ENCODE peak calls at places on chromosome 5, in eight cellular contexts. S is gastrocnemius medialis, F is RWPE1, H is type B pancreatic cell, Q is chondrocyte, B is PC-3, M is sigmoid colon, R is Caco-2. C is an unnamed sample.

GRCh38 chr5:38569180-38569579 is 12.7 kb upstream of the LIFR start:
- DNase-seq in S (no peak), F (no peak), H (no peak), Q (no peak), B (no peak), M (no peak), R (no peak), C (no peak)

GRCh38 chr5:113330533-113331200 is 104.1 kb downstream of the TSSK1B start:
- DNase-seq in S (peak), F (peak), H (no peak), Q (no peak), B (peak), M (peak), R (peak), C (no peak)

GRCh38 chr5:109740329-109740728 is 50.6 kb downstream of the MAN2A1 start:
- DNase-seq in S (no peak), F (no peak), H (no peak), Q (no peak), B (peak), M (no peak), R (no peak), C (no peak)

GRCh38 chr5:112907166-112907611 is 14.8 kb downstream of the REEP5 start:
- DNase-seq in S (no peak), F (no peak), H (no peak), Q (no peak), B (no peak), M (no peak), R (no peak), C (peak)

GRCh38 chr5:159128070-159128507 is 28.4 kb upstream of the EBF1 start:
- DNase-seq in S (no peak), F (no peak), H (no peak), Q (no peak), B (no peak), M (no peak), R (no peak), C (no peak)

GRCh38 chr5:35902032-35902681 is 36.3 kb downstream of the CAPSL start:
- DNase-seq in S (no peak), F (no peak), H (no peak), Q (no peak), B (no peak), M (no peak), R (no peak), C (no peak)

GRCh38 chr5:44983006-44983405 is 174.3 kb downstream of the MRPS30 start:
- DNase-seq in S (no peak), F (no peak), H (no peak), Q (no peak), B (no peak), M (no peak), R (no peak), C (no peak)

GRCh38 chr5:50672663-50673062 is 6.2 kb downstream of the PARP8 start:
- DNase-seq in S (no peak), F (no peak), H (no peak), Q (no peak), B (no peak), M (no peak), R (no peak), C (no peak)

GRCh38 chr5:67530609-67531255 is 334.1 kb upstream of the CD180 start:
- DNase-seq in S (no peak), F (no peak), H (no peak), Q (no peak), B (no peak), M (no peak), R (no peak), C (no peak)

GRCh38 chr5:19859020-19859419 is 129.0 kb downstream of the CDH18 start:
- DNase-seq in S (no peak), F (no peak), H (no peak), Q (no peak), B (no peak), M (no peak), R (no peak), C (no peak)

GRCh38 chr5:148457183-148457620 is 73.4 kb downstream of the FBXO38 start:
- DNase-seq in S (no peak), F (peak), H (no peak), Q (no peak), B (peak), M (no peak), R (peak), C (no peak)

GRCh38 chr5:72109625-72110024 is 2.4 kb downstream of the MAP1B start:
- DNase-seq in S (no peak), F (no peak), H (no peak), Q (no peak), B (no peak), M (no peak), R (no peak), C (no peak)

GRCh38 chr5:13946111-13946510 is 1.6 kb upstream of the DNAH5 start:
- DNase-seq in S (no peak), F (no peak), H (no peak), Q (no peak), B (peak), M (no peak), R (no peak), C (no peak)

GRCh38 chr5:141636413-141637265 is at the start of the genes HDAC3 and RELL2:
- DNase-seq in S (peak), F (peak), H (peak), Q (peak), B (peak), M (peak), R (peak), C (peak)

GRCh38 chr5:141637266-141637692 is 482 bp downstream of the RELL2 start:
- DNase-seq in S (no peak), F (peak), H (peak), Q (no peak), B (no peak), M (no peak), R (no peak), C (no peak)

GRCh38 chr5:141638771-141639170 is 2.0 kb downstream of the RELL2 start:
- DNase-seq in S (no peak), F (no peak), H (no peak), Q (no peak), B (peak), M (no peak), R (no peak), C (no peak)

GRCh38 chr5:141639357-141640050 is 2.7 kb downstream of the RELL2 start:
- DNase-seq in S (no peak), F (no peak), H (peak), Q (no peak), B (no peak), M (no peak), R (no peak), C (no peak)

GRCh38 chr5:141637693-141638419 is 1.1 kb downstream of the RELL2 start:
- DNase-seq in S (peak), F (peak), H (peak), Q (no peak), B (no peak), M (peak), R (peak), C (no peak)
- TF ChIP-seq CTCF in S (peak), F (no peak), H (peak), Q (peak), B (no peak), M (peak), R (peak), C (peak)

GRCh38 chr5:78224358-78224757 is 70.1 kb downstream of the AP3B1 start:
- DNase-seq in S (no peak), F (no peak), H (no peak), Q (no peak), B (no peak), M (no peak), R (no peak), C (no peak)

GRCh38 chr5:78221467-78221866 is 73.0 kb downstream of the AP3B1 start:
- DNase-seq in S (no peak), F (no peak), H (no peak), Q (no peak), B (no peak), M (no peak), R (no peak), C (no peak)

GRCh38 chr5:78221964-78222451 is 72.5 kb downstream of the AP3B1 start:
- DNase-seq in S (no peak), F (no peak), H (no peak), Q (no peak), B (peak), M (no peak), R (peak), C (no peak)
- TF ChIP-seq CTCF in S (no peak), F (no peak), H (no peak), Q (peak), B (peak), M (no peak), R (peak), C (no peak)

GRCh38 chr5:151313357-151313756 is 9.8 kb upstream of the SLC36A3 start:
- DNase-seq in S (no peak), F (no peak), H (no peak), Q (no peak), B (no peak), M (no peak), R (no peak), C (peak)

GRCh38 chr5:151315998-151316597 is 12.5 kb upstream of the SLC36A3 start:
- DNase-seq in S (peak), F (peak), H (peak), Q (no peak), B (peak), M (peak), R (peak), C (peak)

GRCh38 chr5:151320481-151320880 is 16.9 kb upstream of the SLC36A3 start:
- DNase-seq in S (no peak), F (no peak), H (no peak), Q (no peak), B (no peak), M (no peak), R (no peak), C (peak)

GRCh38 chr5:151319334-151319733 is 15.8 kb upstream of the SLC36A3 start:
- DNase-seq in S (peak), F (no peak), H (no peak), Q (no peak), B (peak), M (peak), R (peak), C (peak)
- TF ChIP-seq CTCF in S (no peak), F (no peak), H (peak), Q (peak), B (peak), M (no peak), R (peak), C (peak)

GRCh38 chr5:173926359-173926758 is 38.2 kb downstream of the CPEB4 start:
- DNase-seq in S (peak), F (no peak), H (no peak), Q (no peak), B (peak), M (no peak), R (no peak), C (no peak)

GRCh38 chr5:173922527-173922926 is 34.4 kb downstream of the CPEB4 start:
- DNase-seq in S (no peak), F (no peak), H (no peak), Q (no peak), B (no peak), M (no peak), R (no peak), C (no peak)

GRCh38 chr5:173923236-173924104 is 35.3 kb downstream of the CPEB4 start:
- DNase-seq in S (no peak), F (no peak), H (no peak), Q (no peak), B (no peak), M (no peak), R (no peak), C (no peak)

GRCh38 chr5:173924899-173925298 is 36.8 kb downstream of the CPEB4 start:
- DNase-seq in S (no peak), F (no peak), H (no peak), Q (no peak), B (no peak), M (no peak), R (no peak), C (no peak)

DNA sequence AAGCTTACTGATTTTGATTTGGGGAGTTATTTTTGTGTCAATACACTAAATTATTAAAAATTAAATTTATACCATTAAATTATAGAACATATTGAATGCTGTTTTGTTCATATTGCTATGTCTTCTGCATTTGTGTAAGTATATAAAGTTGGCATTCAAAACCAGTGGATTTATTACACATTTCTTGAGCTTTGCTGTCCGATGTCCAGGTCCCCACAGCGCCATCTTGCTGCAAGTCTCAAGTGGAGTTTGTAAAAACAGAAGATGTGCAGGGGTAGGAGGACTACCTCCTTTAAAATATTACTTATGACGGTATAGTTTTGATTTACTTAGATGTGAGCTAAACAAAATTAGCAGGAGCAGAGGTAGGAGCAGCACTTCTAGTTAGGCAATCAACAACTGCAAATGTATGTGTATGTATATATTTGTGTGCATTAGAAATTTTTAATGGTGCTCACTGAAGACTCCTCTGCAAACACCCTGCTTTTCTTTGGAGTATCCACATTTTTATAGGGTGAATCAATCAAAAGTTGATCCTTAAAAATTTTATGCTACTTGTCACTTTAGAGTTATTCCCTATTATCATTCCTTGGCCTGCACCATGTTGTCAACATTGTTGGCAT is 37.4 kb downstream of the CPEB4 start:
- DNase-seq in S (peak), F (peak), H (no peak), Q (no peak), B (peak), M (no peak), R (peak), C (no peak)
- TF ChIP-seq CTCF in S (no peak), F (peak), H (peak), Q (peak), B (peak), M (no peak), R (peak), C (peak)